ENCODE peak calls at places on chromosomes 4 and X, in seven cellular contexts. Q is iPS DF 19.7; N is HT-29; X is T-cell; Y is NCI-H1930; V is left lobe of liver; H is activated CD4-positive, alpha-beta T cell treated with anti-CD3 and anti-CD28 coated beads, Interleukin-2, amount 50 U/mL, for 24 hours. Z is an unnamed sample.

GRCh38 chr4:80016506-80016905 is 56.5 kb downstream of the ANTXR2 start:
- DNase-seq in N (no peak), V (no peak), H (no peak), X (no peak), Q (no peak), Y (no peak), Z (no peak)

GRCh38 chrX:1778817-1779216 is 164.0 kb downstream of the ASMT start:
- DNase-seq in Y (no peak), H (no peak), N (no peak), Q (no peak), V (no peak), X (no peak), Z (no peak)

GRCh38 chrX:31658360-31658759 is 586.5 kb upstream of the FTHL17 start:
- DNase-seq in Q (no peak), Y (peak; percentile 6), H (no peak), V (no peak), N (peak; percentile 42), X (no peak), Z (peak; percentile 0)

GRCh38 chrX:38986586-38986985 is 185.3 kb downstream of the MID1IP1 start:
- DNase-seq in V (no peak), N (no peak), H (no peak), Q (no peak), X (no peak), Y (no peak), Z (no peak)

GRCh38 chr4:188254211-188254610 is 115.0 kb downstream of the TRIML1 start:
- DNase-seq in X (no peak), Y (no peak), Q (no peak), N (no peak), V (no peak), H (no peak), Z (no peak)

GRCh38 chr4:171629737-171630136 is 183.5 kb upstream of the GALNTL6 start:
- DNase-seq in Y (no peak), V (no peak), Q (no peak), N (no peak), H (no peak), X (no peak), Z (no peak)

GRCh38 chrX:31301941-31302340 is 230.1 kb upstream of the FTHL17 start:
- DNase-seq in X (no peak), H (no peak), Y (no peak), V (no peak), N (no peak), Q (no peak), Z (no peak)

GRCh38 chr4:153153339-153153851 is 50.8 kb upstream of the TRIM2 start:
- DNase-seq in Y (peak; percentile 56), Q (no peak), H (peak; percentile 46), N (peak; percentile 40), X (peak; percentile 69), V (no peak), Z (no peak)

GRCh38 chr4:91681544-91681943 is 622.2 kb upstream of the GRID2 start:
- DNase-seq in H (no peak), Q (no peak), X (no peak), N (no peak), Y (no peak), V (no peak), Z (no peak)

GRCh38 chr4:96164814-96165351 is 325.0 kb downstream of the PDHA2 start:
- DNase-seq in H (no peak), X (no peak), V (no peak), N (no peak), Q (no peak), Y (no peak), Z (no peak)

GRCh38 chr4:82352118-82352824 is 21.5 kb downstream of the HNRNPD start:
- DNase-seq in Y (no peak), N (no peak), H (no peak), Q (no peak), V (no peak), X (no peak), Z (no peak)

GRCh38 chr4:169823685-169824084 is 65.9 kb upstream of the HPF1 start:
- DNase-seq in N (peak; percentile 48), V (peak; percentile 72), H (no peak), X (no peak), Q (peak; percentile 48), Y (no peak), Z (no peak)

GRCh38 chr4:15778742-15779231 is 659 bp downstream of the CD38 start:
- DNase-seq in Y (no peak), V (peak; percentile 69), N (no peak), Q (no peak), H (no peak), X (peak; percentile 15), Z (no peak)

GRCh38 chrX:99914676-99915075 is 495.4 kb downstream of the PCDH19 start:
- DNase-seq in Y (peak; percentile 77), Q (no peak), V (no peak), X (no peak), H (no peak), N (no peak), Z (no peak)

GRCh38 chrX:30971761-30972603 is 82.9 kb upstream of the TAB3 start:
- DNase-seq in Y (no peak), N (peak; percentile 23), Q (no peak), H (no peak), V (peak; percentile 43), X (peak; percentile 0), Z (no peak)

GRCh38 chr4:1763550-1764080 is 29.5 kb upstream of the FGFR3 start:
- DNase-seq in V (no peak), N (peak; percentile 63), Y (no peak), H (no peak), Q (no peak), X (no peak), Z (no peak)

GRCh38 chrX:68462653-68463052 is 29.4 kb upstream of the OPHN1 start:
- DNase-seq in V (no peak), Q (peak; percentile 7), Y (no peak), X (no peak), H (no peak), N (peak; percentile 64), Z (no peak)

Z was measured in NCI-H2107.